ENCODE peak calls at places on chromosomes 5 and 9, in six cellular contexts. A is Caco-2; L is AG10803; G is neural progenitor cell; M is GM12865; V is CD8-positive, alpha-beta T cell. X is an unnamed sample.

GRCh38 chr5:132410451-132411381 is 41.2 kb downstream of the SLC22A5 start:
- DNase-seq in A (peak), L (peak), G (peak), M (peak), V (peak), X (no peak)

GRCh38 chr9:131349522-131349880 is 44.4 kb upstream of the PRRC2B start:
- DNase-seq in A (peak), L (no peak), G (no peak), M (no peak), V (no peak), X (no peak)

GRCh38 chr5:56050566-56051292 is 56.0 kb upstream of the IL6ST start:
- DNase-seq in A (no peak), L (no peak), G (no peak), M (peak), V (no peak), X (no peak)

GRCh38 chr5:35651002-35651756 is 33.5 kb downstream of the SPEF2 start:
- DNase-seq in A (peak), L (peak), G (peak), M (peak), V (peak), X (no peak)

GRCh38 chr5:176676361-176676824 is 29.1 kb downstream of the TSPAN17 start:
- DNase-seq in A (no peak), L (peak), G (no peak), M (peak), V (no peak), X (no peak)

GRCh38 chr9:118643118-118643517 is 726.1 kb downstream of the BRINP1 start:
- DNase-seq in A (peak), L (peak), G (peak), M (no peak), V (no peak), X (no peak)

GRCh38 chr5:116084231-116084630 is 594 bp upstream of the COMMD10 start:
- DNase-seq in A (no peak), L (peak), G (peak), M (peak), V (no peak), X (no peak)

GRCh38 chr5:81965510-81965909 is 6.3 kb upstream of the ATG10 start:
- DNase-seq in A (no peak), L (peak), G (no peak), M (no peak), V (no peak), X (no peak)

GRCh38 chr9:136206602-136207333 is 1.8 kb upstream of the LHX3 start:
- DNase-seq in A (no peak), L (no peak), G (no peak), M (no peak), V (no peak), X (no peak)

GRCh38 chr9:134412298-134412711 is 86.0 kb downstream of the RXRA start:
- DNase-seq in A (peak), L (no peak), G (no peak), M (no peak), V (no peak), X (no peak)

GRCh38 chr5:136202800-136203199 is 9.8 kb upstream of the SMIM32 start:
- DNase-seq in A (no peak), L (no peak), G (peak), M (no peak), V (no peak), X (no peak)

GRCh38 chr5:132184588-132184987 is 43.1 kb downstream of the P4HA2 start:
- DNase-seq in A (no peak), L (no peak), G (no peak), M (no peak), V (no peak), X (no peak)

GRCh38 chr9:131562032-131562959 is 17.0 kb downstream of the PRRT1B start:
- DNase-seq in A (peak), L (no peak), G (no peak), M (no peak), V (no peak), X (no peak)

GRCh38 chr9:93930070-93930469 is 25.1 kb downstream of the BARX1 start:
- DNase-seq in A (no peak), L (no peak), G (peak), M (no peak), V (no peak), X (no peak)

GRCh38 chr5:76371955-76372319 is 31.1 kb upstream of the IQGAP2 start:
- DNase-seq in A (peak), L (no peak), G (no peak), M (no peak), V (no peak), X (no peak)

GRCh38 chr9:136487672-136488071 is 4.8 kb upstream of the SEC16A start:
- DNase-seq in A (no peak), L (no peak), G (no peak), M (no peak), V (no peak), X (no peak)

GRCh38 chr9:130445268-130445983 is 665 bp downstream of the ASS1 start:
- DNase-seq in A (peak), L (peak), G (peak), M (no peak), V (no peak), X (no peak)

GRCh38 chr5:33321026-33321425 is 119.7 kb upstream of the TARS1 start:
- DNase-seq in A (no peak), L (peak), G (no peak), M (no peak), V (no peak), X (peak)

GRCh38 chr9:14561929-14562386 is 131.3 kb downstream of the ZDHHC21 start:
- DNase-seq in A (no peak), L (no peak), G (peak), M (no peak), V (no peak), X (no peak)

GRCh38 chr9:128150594-128151342 is 1.5 kb downstream of the LCN2 start:
- DNase-seq in A (peak), L (no peak), G (peak), M (peak), V (no peak), X (no peak)

GRCh38 chr5:179244051-179244450 is 101.2 kb downstream of the ADAMTS2 start:
- DNase-seq in A (no peak), L (peak), G (no peak), M (no peak), V (no peak), X (no peak)
- H3K4me3 ChIP-seq in A (no peak), L (no peak), G (no peak), M (no peak), V (no peak), X (no peak)

GRCh38 chr5:153429734-153430133 is 60.7 kb upstream of the GRIA1 start:
- DNase-seq in A (no peak), L (no peak), G (no peak), M (peak), V (no peak), X (no peak)

GRCh38 chr5:153425914-153426313 is 64.6 kb upstream of the GRIA1 start:
- DNase-seq in A (no peak), L (no peak), G (no peak), M (peak), V (no peak), X (no peak)
- TF ChIP-seq CTCF in A (peak), L (peak), G (peak), M (peak), V (no peak), X (no peak)

GRCh38 chr9:138112791-138113600 is 235.4 kb downstream of the CACNA1B start:
- DNase-seq in A (peak), L (no peak), G (no peak), M (no peak), V (no peak), X (no peak)
- H3K4me3 ChIP-seq in A (no peak), L (no peak), G (no peak), M (no peak), V (no peak), X (no peak)

GRCh38 chr9:81716409-81716808 is 27.1 kb upstream of the TLE1 start:
- DNase-seq in A (no peak), L (peak), G (no peak), M (no peak), V (no peak), X (no peak)
- TF ChIP-seq CTCF in A (no peak), L (no peak), G (no peak), M (no peak), V (no peak), X (no peak)

X was measured in AG04449.